ENCODE peak calls at places on chromosomes 7 and 10, in six cellular contexts. C is B cell, J is psoas muscle, W is RWPE1, R is mucosa of descending colon, X is hepatocyte. O is an unnamed sample.

GRCh38 chr10:50291261-50291850 is 40.0 kb upstream of the ASAH2 start:
- DNase-seq in X (no peak), J (no peak), C (no peak), W (no peak), R (no peak), O (no peak)

GRCh38 chr7:55524558-55525310 is 47.6 kb downstream of the VOPP1 start:
- DNase-seq in W (no peak), X (no peak), R (no peak), J (no peak), C (no peak), O (no peak)

GRCh38 chr7:7857143-7857583 is 111.4 kb upstream of the GLCCI1 start:
- DNase-seq in X (no peak), W (no peak), J (no peak), C (peak), R (no peak), O (no peak)

GRCh38 chr10:58936364-58936763 is 240.1 kb upstream of the PHYHIPL start:
- DNase-seq in R (no peak), W (no peak), X (no peak), J (no peak), C (no peak), O (no peak)

GRCh38 chr10:58157076-58157766 is 110.5 kb downstream of the IPMK start:
- DNase-seq in X (no peak), W (peak), R (no peak), J (no peak), C (no peak), O (peak)

GRCh38 chr7:4692055-4692454 is 10.0 kb downstream of the FOXK1 start:
- DNase-seq in C (no peak), J (no peak), X (no peak), W (no peak), R (no peak), O (no peak)

GRCh38 chr7:15459018-15459621 is 102.7 kb downstream of the AGMO start:
- DNase-seq in W (no peak), C (no peak), X (no peak), J (no peak), R (no peak), O (no peak)

GRCh38 chr7:130420943-130421578 is 19.8 kb downstream of the CEP41 start:
- DNase-seq in X (no peak), R (no peak), W (no peak), C (no peak), J (no peak), O (no peak)

GRCh38 chr7:138872576-138872975 is 74.6 kb upstream of the ATP6V0A4 start:
- DNase-seq in C (no peak), J (no peak), R (no peak), W (no peak), X (no peak), O (no peak)

GRCh38 chr7:132609906-132610520 is 33.7 kb upstream of the PLXNA4 start:
- DNase-seq in J (no peak), R (no peak), W (no peak), C (no peak), X (no peak), O (no peak)

GRCh38 chr7:137634356-137634755 is 212.4 kb downstream of the DGKI start:
- DNase-seq in J (no peak), R (no peak), W (no peak), C (no peak), X (no peak), O (no peak)

GRCh38 chr7:24946467-24946866 is 33.5 kb downstream of the OSBPL3 start:
- DNase-seq in R (no peak), J (no peak), W (no peak), X (no peak), C (no peak), O (no peak)

GRCh38 chr7:55034776-55035175 is 16.0 kb downstream of the EGFR start:
- DNase-seq in W (no peak), J (no peak), C (no peak), R (no peak), X (no peak), O (no peak)

GRCh38 chr7:44065431-44066110 is at the start of gene PGAM2:
- DNase-seq in X (no peak), R (no peak), C (no peak), J (peak), W (no peak), O (no peak)

GRCh38 chr10:96417432-96417831 is 58.6 kb upstream of the OPALIN start:
- DNase-seq in R (no peak), C (no peak), W (no peak), X (peak), J (no peak), O (no peak)

GRCh38 chr7:98526059-98526458 is 91.0 kb upstream of the NPTX2 start:
- DNase-seq in R (no peak), W (no peak), C (no peak), X (no peak), J (no peak), O (no peak)

GRCh38 chr10:10703390-10703789 is 314.3 kb upstream of the CELF2 start:
- DNase-seq in J (no peak), W (no peak), C (no peak), X (no peak), R (no peak), O (no peak)

GRCh38 chr7:51472017-51472296 is 155.3 kb upstream of the COBL start:
- DNase-seq in C (no peak), J (no peak), X (no peak), R (no peak), W (no peak), O (no peak)

GRCh38 chr7:106110238-106110560 is 1.9 kb downstream of the SYPL1 start:
- DNase-seq in W (no peak), R (no peak), C (no peak), J (no peak), X (no peak), O (no peak)

GRCh38 chr7:24729365-24730017 is 27.8 kb downstream of the GSDME start:
- DNase-seq in X (no peak), W (no peak), C (no peak), J (no peak), R (no peak), O (no peak)

GRCh38 chr10:127215882-127216281 is 19.5 kb upstream of the INSYN2A start:
- DNase-seq in W (no peak), C (no peak), R (no peak), J (no peak), X (no peak), O (no peak)

GRCh38 chr10:78492424-78492823 is 458.8 kb downstream of the RPS24 start:
- DNase-seq in J (no peak), W (no peak), C (no peak), R (no peak), X (no peak), O (no peak)

GRCh38 chr7:96992624-96993452 is 12.5 kb upstream of the DLX6 start:
- DNase-seq in W (no peak), X (no peak), R (no peak), J (no peak), C (no peak), O (no peak)

GRCh38 chr7:128831178-128831993 is 1.2 kb downstream of the FLNC start:
- DNase-seq in C (peak), X (peak), R (no peak), W (no peak), J (peak), O (no peak)

GRCh38 chr10:108789911-108790310 is 1133.4 kb downstream of the XPNPEP1 start:
- DNase-seq in W (peak), J (no peak), R (no peak), X (no peak), C (no peak), O (no peak)

GRCh38 chr7:137891016-137891655 is 44.4 kb upstream of the DGKI start:
- DNase-seq in W (no peak), C (no peak), J (no peak), R (no peak), X (no peak), O (no peak)

GRCh38 chr10:76251773-76252617 is 820.6 kb downstream of the LRMDA start:
- DNase-seq in R (peak), J (no peak), W (no peak), X (peak), C (no peak), O (peak)

GRCh38 chr7:117323877-117324699 is 1.2 kb upstream of the WNT2 start:
- DNase-seq in X (peak), J (peak), W (no peak), R (no peak), C (no peak), O (peak)

GRCh38 chr7:99193527-99194214 is 14.2 kb downstream of the KPNA7 start:
- DNase-seq in X (no peak), J (no peak), R (no peak), W (peak), C (no peak), O (no peak)

GRCh38 chr10:102112210-102112817 is 7.9 kb downstream of the LDB1 start:
- DNase-seq in W (no peak), C (no peak), X (no peak), R (no peak), J (no peak), O (no peak)

GRCh38 chr7:115146148-115146547 is 224.3 kb downstream of the MDFIC start:
- DNase-seq in C (no peak), W (peak), R (no peak), J (no peak), X (peak), O (no peak)

GRCh38 chr10:122022276-122022675 is 33.3 kb downstream of the TACC2 start:
- DNase-seq in R (no peak), X (no peak), C (no peak), W (no peak), J (no peak), O (no peak)
- TF ChIP-seq CTCF in R (no peak), X (no peak), C (no peak), W (no peak), J (no peak), O (no peak)

DNA sequence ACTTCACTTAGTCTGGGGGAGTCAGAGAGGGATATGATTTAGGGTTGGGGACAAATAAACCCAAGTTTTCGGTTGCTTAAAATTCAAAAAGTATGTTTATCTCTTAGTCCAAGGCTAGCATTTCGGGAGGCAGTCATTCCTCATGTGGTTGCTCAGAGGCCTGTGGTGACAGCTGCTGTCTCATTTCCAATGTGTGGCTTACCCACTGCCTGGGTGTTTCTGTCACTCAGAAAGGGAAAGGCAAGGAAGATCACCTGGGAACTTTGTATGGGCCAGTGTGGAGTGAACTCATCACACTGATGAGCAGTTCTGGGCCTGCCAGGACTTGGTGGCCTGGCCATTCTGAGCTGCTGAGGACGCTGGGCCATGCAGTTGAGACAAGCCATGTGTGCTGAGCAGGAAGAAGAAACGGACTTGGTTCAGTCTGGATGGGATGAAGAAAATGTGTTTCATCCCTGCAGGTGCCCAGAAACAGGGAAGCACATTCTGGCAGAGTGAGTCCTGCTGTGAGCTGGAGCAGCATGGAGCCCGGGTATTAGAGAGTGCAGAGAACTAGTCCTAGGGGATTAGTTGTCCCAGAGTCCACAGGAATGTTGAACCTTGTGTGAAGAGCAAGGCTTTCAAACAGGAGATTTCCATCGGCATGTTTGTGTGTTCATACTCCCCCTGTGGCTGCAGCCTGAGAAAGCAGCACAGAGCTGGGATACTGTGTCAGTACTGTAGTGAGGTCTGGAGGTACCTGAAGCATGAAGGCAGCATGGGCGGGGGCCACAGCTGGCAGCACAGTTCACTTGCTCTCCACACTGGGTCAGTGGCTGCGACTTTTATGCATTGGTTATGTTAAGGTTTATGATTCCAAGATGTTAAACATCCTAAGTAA is 211.1 kb upstream of the IGFBP3 start:
- DNase-seq in J (no peak), R (no peak), C (no peak), X (peak), W (no peak), O (no peak)
- TF ChIP-seq CTCF in J (no peak), R (no peak), C (no peak), X (peak), W (no peak), O (peak)

GRCh38 chr7:17988858-17989257 is 38.8 kb downstream of the PRPS1L1 start:
- DNase-seq in W (no peak), X (no peak), R (no peak), C (no peak), J (no peak), O (no peak)

GRCh38 chr7:17991866-17992648 is 35.6 kb downstream of the PRPS1L1 start:
- DNase-seq in X (no peak), C (peak), R (peak), W (no peak), J (no peak), O (no peak)

GRCh38 chr7:17988136-17988535 is 39.5 kb downstream of the PRPS1L1 start:
- DNase-seq in W (no peak), J (no peak), R (no peak), X (no peak), C (no peak), O (no peak)

GRCh38 chr7:17990761-17991160 is 36.9 kb downstream of the PRPS1L1 start:
- DNase-seq in C (no peak), W (no peak), X (no peak), J (no peak), R (no peak), O (no peak)

GRCh38 chr7:17989546-17989945 is 38.1 kb downstream of the PRPS1L1 start:
- DNase-seq in R (peak), J (no peak), W (no peak), X (no peak), C (no peak), O (no peak)
- TF ChIP-seq CTCF in R (no peak), J (no peak), W (no peak), X (no peak), C (no peak), O (no peak)

DNA sequence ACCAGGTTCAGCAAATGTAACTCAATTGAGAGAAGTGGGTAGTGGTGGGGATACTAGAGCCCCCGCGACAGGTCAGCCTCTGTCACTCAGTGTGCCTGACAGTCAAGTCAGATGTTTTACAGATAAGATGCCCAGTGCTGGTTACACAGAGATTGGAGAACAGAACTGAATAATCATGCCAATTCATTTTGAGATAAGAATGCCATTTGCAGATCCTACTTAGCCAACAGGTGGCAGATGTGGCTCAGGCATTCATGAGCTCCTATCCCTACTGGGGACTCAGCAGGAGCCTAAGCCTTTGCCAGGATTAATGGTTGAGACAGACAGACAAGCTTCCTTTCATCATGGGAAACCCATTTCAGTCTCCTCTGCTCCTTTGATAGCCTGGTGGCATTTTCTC is 137.8 kb downstream of the MAPK8 start:
- DNase-seq in C (no peak), W (peak), R (no peak), J (no peak), X (peak), O (no peak)
- TF ChIP-seq CTCF in C (no peak), W (no peak), R (no peak), J (peak), X (peak), O (peak)

GRCh38 chr7:100626055-100626454 is 13.7 kb downstream of the MOSPD3 start:
- DNase-seq in W (no peak), R (no peak), X (no peak), C (no peak), J (no peak), O (no peak)

GRCh38 chr7:100630066-100630465 is 11.3 kb downstream of the TFR2 start:
- DNase-seq in J (no peak), C (no peak), R (no peak), W (no peak), X (no peak), O (no peak)

GRCh38 chr7:100626530-100627237 is 14.3 kb downstream of the MOSPD3 start:
- DNase-seq in X (peak), J (peak), C (peak), W (peak), R (peak), O (peak)

GRCh38 chr7:100627238-100627549 is 14.2 kb downstream of the TFR2 start:
- DNase-seq in X (no peak), C (no peak), J (no peak), R (no peak), W (no peak), O (no peak)

DNA sequence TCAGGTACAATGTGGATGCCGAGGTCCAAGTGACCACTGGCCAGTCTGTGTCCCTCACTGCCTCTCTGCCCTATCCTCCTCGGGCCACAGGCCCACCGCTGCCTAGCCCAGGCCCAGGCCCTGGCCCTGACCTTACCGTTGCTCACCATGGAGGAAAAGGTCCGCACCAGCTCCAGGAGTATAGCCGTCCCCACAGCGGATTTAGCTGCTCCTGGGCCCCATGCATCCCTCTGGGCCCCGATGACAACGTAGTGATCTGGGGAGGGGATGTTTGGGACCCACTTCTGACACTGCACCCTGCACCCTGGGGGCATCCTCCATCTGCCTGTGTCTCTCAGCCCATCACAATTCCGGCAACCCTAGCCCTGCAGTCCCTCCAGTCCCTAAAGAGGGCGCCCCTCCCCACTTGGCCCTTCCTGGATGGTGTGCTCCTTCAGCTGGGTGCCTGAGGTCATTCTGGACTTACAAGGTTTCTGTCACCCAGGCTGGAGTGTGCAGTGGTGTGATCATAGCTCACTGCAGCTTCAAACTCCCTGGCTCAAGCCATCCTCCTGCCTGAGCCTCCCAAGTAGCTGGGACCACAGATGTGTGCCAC is 12.1 kb downstream of the TFR2 start:
- DNase-seq in J (no peak), X (no peak), C (no peak), R (no peak), W (no peak), O (no peak)
- TF ChIP-seq CTCF in J (no peak), X (no peak), C (peak), R (no peak), W (peak), O (peak)

DNA sequence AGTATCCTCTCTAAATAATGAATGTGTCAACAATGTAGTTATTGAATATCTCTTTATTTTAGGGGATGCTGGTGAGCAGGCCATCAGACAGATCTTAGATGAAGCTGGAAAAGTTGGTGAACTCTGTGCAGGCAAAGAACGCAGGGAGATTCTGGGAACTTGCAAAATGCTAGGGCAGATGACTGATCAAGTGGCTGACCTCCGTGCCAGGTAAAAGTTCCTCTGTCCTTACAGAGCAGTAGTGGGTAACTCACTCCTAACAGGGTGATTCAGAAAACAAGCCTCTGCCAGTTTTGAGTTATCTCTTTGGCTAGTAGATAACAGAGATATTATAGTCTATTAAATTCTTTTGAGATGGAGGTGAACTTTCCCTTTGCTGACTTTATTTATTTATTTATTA is 67.3 kb downstream of the AP3M1 start:
- DNase-seq in R (no peak), C (no peak), J (no peak), X (no peak), W (no peak), O (no peak)
- TF ChIP-seq CTCF in R (no peak), C (no peak), J (no peak), X (no peak), W (no peak), O (no peak)

GRCh38 chr10:74419491-74420466 is 268.8 kb downstream of the ADK start:
- DNase-seq in W (peak), C (peak), R (peak), J (no peak), X (no peak), O (no peak)

GRCh38 chr10:74424565-74424964 is 273.5 kb downstream of the ADK start:
- DNase-seq in J (no peak), C (no peak), W (no peak), R (no peak), X (no peak), O (no peak)

DNA sequence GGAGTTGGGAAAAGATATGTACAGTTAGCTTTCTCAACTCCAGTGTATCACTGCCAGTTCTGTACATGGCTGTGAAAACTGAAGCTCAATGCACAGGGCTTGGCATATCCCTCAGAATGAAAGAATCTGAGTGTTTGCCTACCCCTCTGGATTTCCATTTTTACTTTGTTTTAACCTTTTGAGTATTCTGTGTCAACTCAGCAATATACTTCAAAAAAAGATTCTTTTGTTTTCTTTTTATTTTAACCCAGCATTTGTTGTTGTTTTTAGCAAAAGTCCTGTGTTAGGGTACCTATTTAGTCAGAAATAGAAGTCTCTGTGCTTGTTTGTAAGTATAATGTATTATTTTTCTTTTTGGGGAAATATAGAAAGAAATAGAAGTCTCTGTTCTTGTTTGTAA is 274.6 kb downstream of the ADK start:
- DNase-seq in J (no peak), R (no peak), W (no peak), C (no peak), X (no peak), O (no peak)
- TF ChIP-seq CTCF in J (no peak), R (no peak), W (no peak), C (no peak), X (no peak), O (no peak)

O was measured in BJ.